ENCODE peak calls at places on chromosomes 11 and 22, in four cellular contexts. R is astrocyte of the cerebellum, J is transverse colon, Q is left ventricle myocardium inferior. W is an unnamed sample.

GRCh38 chr11:82989628-82990404 is 81.9 kb downstream of the RAB30 start:
- DNase-seq in R (no peak), J (no peak), Q (no peak), W (no peak)

GRCh38 chr11:79308429-79308828 is 132.4 kb downstream of the TENM4 start:
- DNase-seq in J (no peak), R (no peak), Q (no peak), W (no peak)

GRCh38 chr22:28883917-28884753 is 763 bp downstream of the ZNRF3 start:
- DNase-seq in J (peak), R (no peak), Q (peak), W (peak)

GRCh38 chr11:66046901-66047300 is 2.1 kb downstream of the GAL3ST3 start:
- DNase-seq in Q (no peak), R (no peak), J (no peak), W (no peak)

GRCh38 chr11:96578379-96578778 is 188.6 kb downstream of the JRKL start:
- DNase-seq in R (no peak), Q (no peak), J (no peak), W (no peak)

GRCh38 chr11:14065153-14065552 is 102.6 kb downstream of the SPON1 start:
- DNase-seq in Q (no peak), J (peak), R (no peak), W (peak)

GRCh38 chr22:23058481-23059336 is 11.6 kb upstream of the GNAZ start:
- DNase-seq in Q (no peak), R (no peak), J (no peak), W (no peak)

GRCh38 chr11:131924001-131924400 is 553.6 kb downstream of the NTM start:
- DNase-seq in R (no peak), Q (no peak), J (no peak), W (peak)

GRCh38 chr22:48303360-48303725 is 1524.3 kb downstream of the BRD1 start:
- DNase-seq in Q (no peak), J (no peak), R (no peak), W (no peak)

GRCh38 chr11:3221408-3222002 is 2.9 kb upstream of the MRGPRG start:
- DNase-seq in R (no peak), Q (no peak), J (no peak), W (no peak)

GRCh38 chr11:46896719-46897406 is 21.5 kb downstream of the LRP4 start:
- DNase-seq in Q (no peak), R (no peak), J (no peak), W (no peak)

GRCh38 chr11:122355968-122356367 is 240.0 kb upstream of the BLID start:
- DNase-seq in R (no peak), Q (no peak), J (no peak), W (no peak)

GRCh38 chr11:122348658-122349451 is 232.8 kb upstream of the BLID start:
- DNase-seq in R (no peak), J (no peak), Q (peak), W (peak)

GRCh38 chr11:122354029-122354697 is 238.1 kb upstream of the BLID start:
- DNase-seq in Q (no peak), J (no peak), R (no peak), W (no peak)
- H3K4me3 ChIP-seq in Q (no peak), J (no peak), R (no peak), W (no peak)

GRCh38 chr11:17391493-17392355 is 3.3 kb upstream of the KCNJ11 start:
- DNase-seq in J (no peak), R (no peak), Q (no peak), W (no peak)
- H3K4me3 ChIP-seq in J (no peak), R (no peak), Q (no peak), W (no peak)

DNA sequence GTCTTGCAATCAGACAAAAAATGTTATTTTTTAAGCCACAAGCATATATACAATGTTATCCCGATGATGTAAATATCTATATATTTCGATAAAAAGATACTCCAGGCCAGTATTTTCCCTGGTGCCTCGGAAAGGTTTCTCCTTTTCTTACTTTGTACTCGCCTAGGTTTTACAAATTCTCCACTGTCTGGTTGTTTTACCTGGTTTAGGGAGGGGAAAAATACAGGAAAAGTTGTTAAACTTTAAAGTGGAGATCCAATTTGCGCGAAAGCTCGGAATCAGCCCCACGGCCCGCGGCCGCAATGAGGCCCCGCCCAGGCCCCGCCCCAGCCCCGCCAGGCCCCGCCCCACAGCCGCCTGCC is 58.4 kb upstream of the WNT7B start:
- DNase-seq in R (no peak), Q (no peak), J (no peak), W (no peak)
- H3K4me3 ChIP-seq in R (peak), Q (peak), J (peak), W (peak)

GRCh38 chr11:35930466-35930865 is 13.4 kb upstream of the LDLRAD3 start:
- DNase-seq in R (no peak), Q (no peak), J (no peak), W (no peak)

GRCh38 chr11:35927067-35927466 is 16.8 kb upstream of the LDLRAD3 start:
- DNase-seq in J (no peak), Q (no peak), R (no peak), W (no peak)

GRCh38 chr11:35923452-35923851 is 20.4 kb upstream of the LDLRAD3 start:
- DNase-seq in J (no peak), Q (no peak), R (no peak), W (no peak)

GRCh38 chr11:35928688-35929087 is 15.2 kb upstream of the LDLRAD3 start:
- DNase-seq in R (no peak), J (no peak), Q (no peak), W (no peak)

GRCh38 chr11:35927730-35928129 is 16.1 kb upstream of the LDLRAD3 start:
- DNase-seq in J (peak), Q (peak), R (no peak), W (peak)
- H3K4me3 ChIP-seq in J (no peak), Q (no peak), R (no peak), W (no peak)

W was measured in right cardiac atrium.